ENCODE peak calls at places on chromosomes 13 and 19, in ten cellular contexts. B is fibroblast of the aortic adventitia; O is stimulated activated CD4-positive, alpha-beta T cell treated with anti-CD3 and anti-CD28 coated beads, Interleukin-12 subunit alpha, Interleukin-12 subunit beta, amount 100 ng/mL, for 24 hours; X is RCC 7860; G is activated CD4-positive, alpha-beta T cell treated with anti-CD3 and anti-CD28 coated beads, Interleukin-2, amount 10 ng/mL, durations not matched to agents 7 days and 5 days; T is DMS 273 treated with DMSO at 0.1 percent for 48 hours; W is pancreas; K is activated T-helper 1 cell treated with anti-CD3 and anti-CD28 coated beads, Interleukin-12 subunit alpha, Interleukin-12 subunit beta, Interleukin-2, Interleukin-4 antibody, amounts not matched to agents 30 ng/mL and 10 ng/mL and 1 ng/mL, durations not matched to agents 14 hours and 24 hours and 36 hours; P is GM12865; U is activated naive CD4-positive, alpha-beta T cell. M is an unnamed sample.

GRCh38 chr13:108176685-108177274 is 38.6 kb downstream of the LIG4 start:
- DNase-seq in B (peak), O (no peak), X (no peak), G (peak), T (no peak), W (no peak), K (peak), P (peak), U (peak), M (no peak)

GRCh38 chr19:1275260-1275975 is at the start of gene FAM174C:
- DNase-seq in B (peak), O (peak), X (peak), G (peak), T (peak), W (peak), K (peak), P (peak), U (peak), M (peak)

GRCh38 chr13:45538382-45538781 is 73.6 kb downstream of the COG3 start:
- DNase-seq in B (no peak), O (no peak), X (no peak), G (no peak), T (no peak), W (no peak), K (no peak), P (no peak), U (no peak), M (no peak)

GRCh38 chr19:7292950-7293794 is 1.0 kb downstream of the INSR start:
- DNase-seq in B (no peak), O (no peak), X (no peak), G (no peak), T (no peak), W (peak), K (no peak), P (peak), U (no peak), M (no peak)

GRCh38 chr19:4288091-4288777 is 9.2 kb downstream of the SHD start:
- DNase-seq in B (no peak), O (no peak), X (no peak), G (no peak), T (no peak), W (no peak), K (no peak), P (no peak), U (no peak), M (no peak)

GRCh38 chr19:54149021-54149812 is 10.3 kb downstream of the LENG1 start:
- DNase-seq in B (no peak), O (no peak), X (no peak), G (no peak), T (no peak), W (no peak), K (no peak), P (no peak), U (no peak), M (no peak)

GRCh38 chr13:67410645-67411044 is 180.5 kb upstream of the PCDH9 start:
- DNase-seq in B (no peak), O (no peak), X (no peak), G (no peak), T (no peak), W (no peak), K (no peak), P (no peak), U (no peak), M (no peak)

GRCh38 chr13:35888327-35888940 is 242.7 kb downstream of the DCLK1 start:
- DNase-seq in B (peak), O (no peak), X (no peak), G (no peak), T (peak), W (no peak), K (no peak), P (no peak), U (no peak), M (no peak)

GRCh38 chr19:3932931-3933810 is at the start of gene NMRK2:
- DNase-seq in B (no peak), O (no peak), X (no peak), G (no peak), T (no peak), W (no peak), K (no peak), P (no peak), U (no peak), M (no peak)

GRCh38 chr13:28753208-28753892 is 34.6 kb upstream of the SLC46A3 start:
- DNase-seq in B (peak), O (no peak), X (peak), G (no peak), T (peak), W (peak), K (no peak), P (no peak), U (no peak), M (peak)

GRCh38 chr13:60759499-60759898 is 362.5 kb downstream of the TDRD3 start:
- DNase-seq in B (peak), O (no peak), X (peak), G (no peak), T (no peak), W (peak), K (no peak), P (no peak), U (no peak), M (peak)

GRCh38 chr19:45470147-45471081 is 2.6 kb downstream of the FOSB start:
- DNase-seq in B (peak), O (no peak), X (peak), G (peak), T (no peak), W (peak), K (no peak), P (no peak), U (peak), M (peak)

GRCh38 chr19:45972944-45973525 is 630 bp downstream of the NOVA2 start:
- DNase-seq in B (no peak), O (no peak), X (no peak), G (no peak), T (no peak), W (no peak), K (no peak), P (no peak), U (no peak), M (no peak)

GRCh38 chr19:4369109-4369887 is 25.9 kb downstream of the MPND start:
- DNase-seq in B (peak), O (peak), X (peak), G (peak), T (no peak), W (no peak), K (peak), P (peak), U (peak), M (peak)

GRCh38 chr19:19405919-19406877 is 723 bp downstream of the GATAD2A start:
- DNase-seq in B (peak), O (no peak), X (no peak), G (peak), T (no peak), W (peak), K (peak), P (peak), U (peak), M (no peak)

GRCh38 chr19:1651548-1652394 is 644 bp downstream of the TCF3 start:
- DNase-seq in B (peak), O (no peak), X (no peak), G (peak), T (no peak), W (peak), K (peak), P (peak), U (peak), M (no peak)

GRCh38 chr19:42403586-42403985 is 13.5 kb upstream of the CNFN start:
- DNase-seq in B (no peak), O (no peak), X (no peak), G (no peak), T (no peak), W (no peak), K (no peak), P (no peak), U (no peak), M (no peak)

GRCh38 chr13:29908411-29908810 is 58.0 kb upstream of the UBL3 start:
- DNase-seq in B (peak), O (no peak), X (no peak), G (no peak), T (no peak), W (no peak), K (no peak), P (no peak), U (no peak), M (no peak)

GRCh38 chr13:106034201-106034600 is 501.3 kb downstream of the EFNB2 start:
- DNase-seq in B (peak), O (no peak), X (peak), G (no peak), T (no peak), W (no peak), K (no peak), P (no peak), U (no peak), M (no peak)